ENCODE peak calls at places on chromosomes 5 and 9, in six cellular contexts. E is lung, X is transverse colon, B is endothelial cell of umbilical vein, O is endothelial cell, W is LNCaP clone FGC. I is an unnamed sample.
A peak's percentile ranks its signal among the peaks of the same experiment; 100 is the strongest.

GRCh38 chr5:146580237-146580636 is 64.2 kb upstream of the GPR151 start:
- DNase-seq in E (no peak), X (no peak), B (no peak), O (no peak), W (no peak), I (no peak)

GRCh38 chr5:76256116-76256889 is 146.8 kb upstream of the IQGAP2 start:
- DNase-seq in E (peak; percentile 54), X (peak; percentile 61), B (peak; percentile 57), O (peak; percentile 59), W (peak; percentile 68), I (peak; percentile 54)

GRCh38 chr9:105415344-105415980 is 32.4 kb upstream of the FSD1L start:
- DNase-seq in E (peak; percentile 45), X (peak; percentile 63), B (peak; percentile 51), O (peak; percentile 66), W (no peak), I (no peak)

GRCh38 chr5:118301696-118302095 is 686.7 kb downstream of the DTWD2 start:
- DNase-seq in E (no peak), X (no peak), B (no peak), O (no peak), W (no peak), I (no peak)

GRCh38 chr5:134735243-134735642 is 3.1 kb upstream of the CAMLG start:
- DNase-seq in E (no peak), X (no peak), B (no peak), O (no peak), W (no peak), I (no peak)

GRCh38 chr9:113617550-113617949 is 154.0 kb downstream of the RGS3 start:
- DNase-seq in E (no peak), X (no peak), B (no peak), O (no peak), W (no peak), I (no peak)

GRCh38 chr5:371811-372555 is 50.5 kb downstream of the AHRR start:
- DNase-seq in E (no peak), X (peak; percentile 5), B (no peak), O (no peak), W (no peak), I (no peak)

GRCh38 chr9:81461196-81461595 is 228.2 kb downstream of the TLE1 start:
- DNase-seq in E (no peak), X (no peak), B (no peak), O (no peak), W (no peak), I (no peak)

GRCh38 chr9:108049026-108049591 is 559.5 kb upstream of the KLF4 start:
- DNase-seq in E (no peak), X (no peak), B (peak; percentile 73), O (no peak), W (no peak), I (peak; percentile 92)

GRCh38 chr9:99040911-99041582 is 63.9 kb upstream of the TGFBR1 start:
- DNase-seq in E (no peak), X (no peak), B (no peak), O (no peak), W (no peak), I (peak; percentile 81)

GRCh38 chr5:7852542-7852941 is 1.6 kb upstream of the CFAP90 start:
- DNase-seq in E (no peak), X (no peak), B (no peak), O (no peak), W (no peak), I (no peak)

GRCh38 chr5:69368458-69369368 is 607 bp downstream of the AK6 start:
- DNase-seq in E (no peak), X (no peak), B (peak; percentile 59), O (peak; percentile 11), W (no peak), I (peak; percentile 31)

GRCh38 chr5:132777209-132778069 is at the start of gene SEPTIN8:
- DNase-seq in E (no peak), X (peak; percentile 59), B (peak; percentile 33), O (peak; percentile 49), W (no peak), I (no peak)

GRCh38 chr9:125119643-125120286 is 23.6 kb downstream of the SCAI start:
- DNase-seq in E (no peak), X (no peak), B (no peak), O (no peak), W (no peak), I (peak; percentile 74)

GRCh38 chr5:34789021-34789531 is 49.9 kb upstream of the TTC23L start:
- DNase-seq in E (no peak), X (no peak), B (peak; percentile 95), O (no peak), W (no peak), I (peak; percentile 8)
- TF ChIP-seq CTCF in E (no peak), X (no peak), B (no peak), O (no peak), W (no peak), I (no peak)

DNA sequence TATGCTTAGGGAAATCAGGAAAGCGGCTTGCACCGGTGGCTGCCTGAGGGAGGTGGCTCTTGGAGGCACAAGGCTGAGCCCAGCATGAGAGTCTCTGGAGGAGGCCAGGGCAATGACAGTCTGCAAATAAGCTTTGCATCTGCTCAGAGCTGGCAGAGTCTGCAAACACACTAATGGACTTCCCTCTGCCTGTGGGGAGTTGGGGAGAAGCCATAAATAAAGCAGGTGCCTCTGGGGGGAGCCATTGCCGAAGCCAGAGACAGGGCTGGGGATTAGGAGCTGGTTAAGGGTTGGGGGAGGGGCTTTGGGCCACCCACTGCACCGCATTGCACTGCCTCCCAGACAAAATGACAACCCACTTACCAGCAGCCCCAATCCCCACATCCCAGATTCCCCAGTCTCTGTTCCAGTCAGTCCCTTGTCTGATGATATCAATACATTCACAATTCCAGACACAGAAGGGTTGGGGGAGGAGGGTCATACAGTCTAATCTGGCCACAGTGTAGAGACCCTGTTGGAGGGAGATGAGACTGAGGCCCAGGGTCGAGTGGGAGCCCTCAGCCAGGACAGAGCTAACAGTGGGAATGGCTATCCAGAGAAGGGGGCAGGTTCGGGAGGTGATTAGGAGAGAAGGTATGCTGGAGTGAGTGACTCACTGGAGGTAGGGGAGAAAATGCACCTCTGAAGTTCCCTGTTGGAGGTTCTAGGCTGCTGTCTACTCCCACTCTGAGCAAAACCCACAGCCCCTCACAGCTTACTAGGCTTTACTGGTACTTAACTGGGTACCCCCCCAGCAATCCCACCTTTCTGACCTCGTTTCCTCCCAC is 53.7 kb downstream of the PAX5 start:
- DNase-seq in E (no peak), X (no peak), B (no peak), O (no peak), W (no peak), I (no peak)
- TF ChIP-seq CTCF in E (no peak), X (no peak), B (no peak), O (no peak), W (no peak), I (peak; percentile 22)

GRCh38 chr9:3361115-3361514 is 164.7 kb downstream of the RFX3 start:
- DNase-seq in E (no peak), X (no peak), B (no peak), O (no peak), W (no peak), I (no peak)

GRCh38 chr9:3361689-3362392 is 164.0 kb downstream of the RFX3 start:
- DNase-seq in E (no peak), X (no peak), B (no peak), O (no peak), W (no peak), I (no peak)

GRCh38 chr9:3359778-3360177 is 166.0 kb downstream of the RFX3 start:
- DNase-seq in E (no peak), X (no peak), B (no peak), O (no peak), W (no peak), I (no peak)

GRCh38 chr9:3360245-3360644 is 165.6 kb downstream of the RFX3 start:
- DNase-seq in E (no peak), X (no peak), B (no peak), O (no peak), W (no peak), I (no peak)

DNA sequence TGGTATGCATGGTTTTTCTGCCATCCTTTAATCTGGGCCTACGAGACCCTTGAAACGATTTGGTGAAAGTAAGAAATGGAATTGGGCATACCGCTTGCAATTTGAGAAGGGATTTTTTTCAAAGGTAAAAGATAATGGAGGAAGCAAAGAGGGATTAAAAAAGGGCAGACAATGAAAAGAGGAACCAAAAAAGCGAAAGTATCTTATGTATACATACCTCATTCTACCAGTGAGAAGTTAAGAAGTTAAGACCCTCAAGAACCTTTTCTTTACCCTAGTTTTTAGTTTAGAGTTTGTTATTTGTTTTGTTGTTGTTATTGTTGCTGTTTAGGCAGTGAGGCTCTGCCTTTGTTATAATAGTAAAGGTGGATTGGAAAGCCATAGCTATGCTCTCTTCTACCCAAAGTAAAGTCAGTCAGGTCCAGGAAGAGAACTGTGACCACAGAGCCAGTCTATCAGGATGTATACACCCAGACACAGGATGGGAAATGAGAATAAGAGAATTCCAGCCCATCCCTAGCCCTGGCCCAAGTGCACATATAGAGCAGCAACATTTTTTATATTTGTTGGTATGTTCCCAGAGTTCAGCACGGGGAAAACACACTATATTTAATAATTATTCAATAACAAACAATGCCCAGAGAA is 166.6 kb downstream of the RFX3 start:
- DNase-seq in E (no peak), X (no peak), B (no peak), O (no peak), W (no peak), I (no peak)
- TF ChIP-seq CTCF in E (no peak), X (no peak), B (no peak), O (no peak), W (no peak), I (no peak)

GRCh38 chr9:9998491-9999287 is 614.1 kb downstream of the PTPRD start:
- DNase-seq in E (no peak), X (no peak), B (peak; percentile 86), O (no peak), W (no peak), I (no peak)
- TF ChIP-seq CTCF in E (no peak), X (no peak), B (peak; percentile 56), O (peak; percentile 32), W (peak; percentile 56), I (peak; percentile 43)

DNA sequence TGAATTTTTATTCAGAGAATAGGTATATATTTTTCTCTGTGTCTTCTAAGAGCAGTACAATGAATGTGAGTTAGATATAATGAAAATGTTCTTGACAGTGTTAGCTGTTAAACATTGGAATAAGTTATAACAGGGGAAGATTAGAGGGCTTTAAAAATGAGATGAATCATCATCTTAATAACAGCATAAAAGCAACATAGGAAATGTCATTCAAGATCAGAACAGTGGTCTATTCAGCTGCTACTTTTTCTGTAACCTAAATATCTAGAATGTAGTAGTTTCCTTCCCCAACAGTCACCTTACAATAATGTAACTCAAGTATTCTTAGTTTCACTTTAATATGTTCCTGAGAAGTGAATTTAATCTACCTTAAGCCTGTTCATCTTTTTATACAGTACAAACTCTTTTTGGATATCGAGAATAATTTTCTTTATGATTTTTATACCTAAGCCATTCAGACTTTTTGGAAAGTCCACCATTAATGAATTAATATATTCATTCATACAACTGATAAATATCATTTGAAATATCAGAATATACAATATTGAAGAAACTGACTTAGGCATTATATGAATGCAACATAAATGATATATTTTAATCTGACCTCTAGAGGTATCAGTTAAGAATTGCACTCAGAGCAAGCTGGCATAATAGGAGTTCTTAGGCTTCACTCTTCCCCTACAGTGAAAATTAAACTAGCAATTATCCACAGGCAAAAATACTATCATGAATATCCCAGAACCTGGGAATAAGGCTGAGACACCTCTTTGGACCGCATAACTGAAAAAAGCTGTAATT is 66.1 kb upstream of the EDIL3 start:
- DNase-seq in E (no peak), X (no peak), B (peak; percentile 43), O (no peak), W (no peak), I (no peak)
- TF ChIP-seq CTCF in E (no peak), X (peak; percentile 35), B (no peak), O (peak; percentile 30), W (peak; percentile 35), I (peak; percentile 58)